ENCODE peak calls at places on chromosomes 11 and 22, in four cellular contexts. W, V, N and O are unnamed samples.

GRCh38 chr11:73856001-73856663 is 20.5 kb downstream of the COA4 start:
- DNase-seq in N (no peak), V (no peak), W (no peak), O (no peak)

GRCh38 chr11:15923169-15923568 is 433.2 kb downstream of the SOX6 start:
- DNase-seq in W (no peak), N (peak), V (no peak), O (no peak)

GRCh38 chr22:37148031-37148651 is 1.6 kb downstream of the IL2RB start:
- DNase-seq in V (no peak), N (no peak), W (peak), O (no peak)

GRCh38 chr22:37126383-37126782 is 16.9 kb upstream of the TMPRSS6 start:
- DNase-seq in N (no peak), V (no peak), W (peak), O (no peak)

GRCh38 chr22:23521442-23522113 is 58.5 kb downstream of the IGLL1 start:
- DNase-seq in W (peak), V (peak), N (peak), O (peak)

GRCh38 chr22:30866811-30867271 is 101.7 kb downstream of the MORC2 start:
- DNase-seq in W (no peak), N (no peak), V (peak), O (no peak)

GRCh38 chr11:70568504-70569172 is 170.3 kb downstream of the CTTN start:
- DNase-seq in V (no peak), W (no peak), N (peak), O (peak)

GRCh38 chr11:27545946-27546345 is 39.4 kb upstream of the LIN7C start:
- DNase-seq in V (no peak), N (no peak), W (no peak), O (no peak)

GRCh38 chr11:92843455-92843854 is 126.0 kb upstream of the MTNR1B start:
- DNase-seq in V (no peak), N (peak), W (no peak), O (no peak)

GRCh38 chr22:35587447-35587870 is 29.7 kb downstream of the MB start:
- DNase-seq in V (no peak), W (no peak), N (no peak), O (no peak)

GRCh38 chr11:36591433-36591832 is 2.9 kb upstream of the IFTAP start:
- DNase-seq in N (no peak), W (no peak), V (no peak), O (no peak)

GRCh38 chr22:30947163-30947820 is 21.3 kb downstream of the MORC2 start:
- DNase-seq in W (no peak), V (no peak), N (peak), O (peak)

GRCh38 chr22:39491696-39492095 is 10.4 kb upstream of the MIEF1 start:
- DNase-seq in W (no peak), N (no peak), V (no peak), O (no peak)

GRCh38 chr11:45087301-45087700 is 59.1 kb upstream of the PRDM11 start:
- DNase-seq in W (no peak), N (no peak), V (no peak), O (peak)

GRCh38 chr11:97732011-97732632 is 1288.6 kb upstream of the CNTN5 start:
- DNase-seq in N (peak), W (no peak), V (no peak), O (no peak)

GRCh38 chr11:77065878-77066228 is 918 bp upstream of the CAPN5 start:
- DNase-seq in N (no peak), W (no peak), V (no peak), O (no peak)

GRCh38 chr11:133911169-133911568 is 45.6 kb downstream of the IGSF9B start:
- DNase-seq in V (no peak), N (no peak), W (no peak), O (no peak)

GRCh38 chr11:123211981-123212380 is 16.9 kb upstream of the CLMP start:
- DNase-seq in W (no peak), V (no peak), N (no peak), O (no peak)

GRCh38 chr11:66607126-66607834 is 9.2 kb upstream of the RBM14 start:
- DNase-seq in N (peak), W (no peak), V (no peak), O (no peak)

GRCh38 chr11:68328374-68329091 is 16.1 kb downstream of the LRP5 start:
- DNase-seq in W (no peak), N (peak), V (no peak), O (no peak)

GRCh38 chr11:11389238-11389637 is 36.2 kb upstream of the CSNK2A3 start:
- DNase-seq in N (no peak), V (no peak), W (no peak), O (no peak)

GRCh38 chr22:23833017-23833795 is 5.6 kb downstream of the DERL3 start:
- DNase-seq in W (no peak), V (no peak), N (no peak), O (no peak)

GRCh38 chr22:17086750-17087149 is 1.9 kb downstream of the IL17RA start:
- DNase-seq in V (no peak), N (no peak), W (no peak), O (no peak)

GRCh38 chr22:17084554-17085276 is at the start of gene IL17RA:
- DNase-seq in V (peak), W (peak), N (peak), O (peak)

GRCh38 chr22:17086301-17086700 is 1.5 kb downstream of the IL17RA start:
- DNase-seq in N (no peak), V (no peak), W (no peak), O (no peak)

GRCh38 chr22:17085277-17086091 is 684 bp downstream of the IL17RA start:
- DNase-seq in V (no peak), N (peak), W (no peak), O (peak)

DNA sequence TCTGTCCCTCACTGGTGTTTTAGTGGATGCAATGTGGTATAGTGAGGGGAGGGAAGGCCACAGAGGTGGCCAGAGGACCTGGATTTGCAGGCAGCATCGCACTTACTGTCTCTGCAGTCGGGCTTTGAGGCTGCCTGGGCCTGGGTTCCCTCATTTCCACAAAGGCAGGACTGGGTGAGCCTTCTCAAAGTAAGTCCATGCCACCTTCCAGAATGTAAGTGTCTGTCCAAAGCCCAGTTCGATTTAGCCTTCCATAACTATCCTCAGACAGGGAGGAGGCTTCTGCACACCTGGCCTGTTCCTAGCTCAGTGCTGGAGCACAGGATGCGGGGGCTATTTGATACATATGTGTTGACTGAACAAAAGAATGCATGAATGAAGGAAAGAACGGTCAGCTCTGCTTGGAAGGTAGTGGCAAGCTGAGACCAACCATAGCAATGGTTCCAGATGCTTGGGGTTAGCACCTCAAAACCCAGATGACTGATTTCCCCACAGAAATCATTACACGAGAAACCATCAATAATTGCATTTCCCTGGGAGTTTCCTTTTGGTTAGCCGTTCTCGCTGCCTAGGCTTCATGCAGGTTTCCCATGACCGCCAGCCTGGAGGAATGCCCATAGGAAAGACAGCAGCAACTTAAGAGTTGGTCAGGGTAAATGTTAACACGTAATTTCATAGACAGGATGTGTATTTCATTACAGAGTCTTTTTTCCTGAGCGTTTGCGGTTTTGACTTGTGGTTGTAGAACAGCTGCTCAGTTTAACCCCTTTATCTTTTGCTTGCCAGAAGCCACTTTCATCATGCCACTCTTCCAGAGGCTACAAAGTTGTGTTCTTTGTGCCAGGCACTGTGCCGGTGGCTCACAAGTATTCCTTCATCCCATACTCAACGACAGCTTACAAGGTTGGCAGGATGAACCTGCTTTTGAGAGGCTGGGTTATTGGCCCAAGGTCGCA is 2.7 kb downstream of the IL17RA start:
- DNase-seq in N (no peak), W (no peak), V (no peak), O (no peak)
- TF ChIP-seq CTCF in N (no peak), W (no peak), V (no peak), O (no peak)

GRCh38 chr11:115745545-115746265 is 241.5 kb upstream of the CADM1 start:
- DNase-seq in N (no peak), W (no peak), V (no peak), O (peak)
- TF ChIP-seq CTCF in N (no peak), W (no peak), V (no peak), O (peak)

GRCh38 chr22:45969801-45970464 is 7.0 kb downstream of the WNT7B start:
- DNase-seq in W (no peak), V (no peak), N (no peak), O (no peak)

GRCh38 chr22:45968003-45968650 is 8.8 kb downstream of the WNT7B start:
- DNase-seq in N (no peak), W (no peak), V (no peak), O (no peak)

GRCh38 chr22:45970709-45971388 is 6.1 kb downstream of the WNT7B start:
- DNase-seq in W (no peak), N (no peak), V (no peak), O (no peak)

GRCh38 chr22:45968751-45969413 is 8.1 kb downstream of the WNT7B start:
- DNase-seq in N (peak), W (no peak), V (peak), O (no peak)

GRCh38 chr22:45969414-45969799 is 7.6 kb downstream of the WNT7B start:
- DNase-seq in W (no peak), V (no peak), N (no peak), O (no peak)
- TF ChIP-seq CTCF in W (no peak), V (no peak), N (peak), O (no peak)

DNA sequence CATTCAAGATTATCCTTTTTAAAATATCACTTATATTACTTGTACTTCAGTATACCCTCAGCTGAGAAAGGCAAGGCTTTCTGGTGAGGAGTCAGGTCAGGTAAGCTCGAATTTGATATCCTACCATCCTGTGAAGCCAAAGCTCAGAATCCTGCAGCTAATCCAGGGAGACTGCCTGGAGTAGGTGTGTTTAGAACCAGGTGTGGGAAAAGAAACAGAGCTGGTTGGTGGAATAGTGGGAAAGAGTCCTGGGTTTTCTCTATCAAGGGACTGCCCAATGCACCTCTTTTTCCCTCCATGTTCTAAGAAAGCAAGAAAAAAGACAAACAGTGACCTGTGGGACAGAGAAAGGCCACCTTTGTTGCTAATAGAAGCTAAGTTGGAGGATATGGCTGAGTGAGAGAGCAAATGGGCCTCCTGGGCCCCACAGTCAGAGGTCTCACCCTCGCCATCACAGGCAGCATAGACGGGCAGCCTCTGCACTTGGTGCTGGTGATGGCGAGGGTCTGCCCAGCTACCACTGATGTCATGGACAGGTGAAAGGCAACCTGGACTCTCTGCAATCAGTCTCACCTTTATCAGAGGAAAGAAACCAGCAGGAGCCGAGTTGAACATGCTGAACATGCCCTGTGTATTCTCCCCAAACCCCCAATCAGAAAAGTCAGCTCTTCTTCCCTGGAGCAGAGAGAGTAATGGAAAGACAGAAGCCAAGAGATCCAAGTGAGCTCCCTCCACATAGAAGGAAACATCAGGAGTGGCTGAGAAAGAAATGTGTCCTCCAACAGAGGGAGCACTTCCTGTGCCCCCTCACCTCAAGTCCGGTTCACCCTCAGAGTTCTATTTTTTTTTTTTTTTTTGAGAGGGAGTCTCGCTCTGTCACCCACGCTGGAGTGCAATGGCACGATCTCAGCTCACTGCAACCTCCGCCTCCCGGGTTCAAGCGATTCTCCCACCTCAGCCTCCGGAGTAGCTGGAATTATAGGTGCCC is 491.3 kb downstream of the BUD13 start:
- DNase-seq in N (no peak), W (no peak), V (no peak), O (no peak)
- TF ChIP-seq CTCF in N (no peak), W (no peak), V (no peak), O (peak)

GRCh38 chr11:64436025-64436424 is 77.1 kb downstream of the RPS6KA4 start:
- DNase-seq in N (peak), W (no peak), V (no peak), O (no peak)
- TF ChIP-seq CTCF in N (no peak), W (no peak), V (no peak), O (no peak)

GRCh38 chr11:111925953-111926352 is 7.2 kb downstream of the C11orf52 start:
- DNase-seq in V (no peak), N (no peak), W (no peak), O (no peak)

GRCh38 chr11:111923951-111924350 is 5.2 kb downstream of the C11orf52 start:
- DNase-seq in N (no peak), V (no peak), W (no peak), O (no peak)

GRCh38 chr11:111923351-111923788 is 4.7 kb downstream of the C11orf52 start:
- DNase-seq in N (no peak), V (no peak), W (no peak), O (no peak)

GRCh38 chr11:111930472-111930871 is 6.7 kb upstream of the DIXDC1 start:
- DNase-seq in N (no peak), W (no peak), V (no peak), O (no peak)

DNA sequence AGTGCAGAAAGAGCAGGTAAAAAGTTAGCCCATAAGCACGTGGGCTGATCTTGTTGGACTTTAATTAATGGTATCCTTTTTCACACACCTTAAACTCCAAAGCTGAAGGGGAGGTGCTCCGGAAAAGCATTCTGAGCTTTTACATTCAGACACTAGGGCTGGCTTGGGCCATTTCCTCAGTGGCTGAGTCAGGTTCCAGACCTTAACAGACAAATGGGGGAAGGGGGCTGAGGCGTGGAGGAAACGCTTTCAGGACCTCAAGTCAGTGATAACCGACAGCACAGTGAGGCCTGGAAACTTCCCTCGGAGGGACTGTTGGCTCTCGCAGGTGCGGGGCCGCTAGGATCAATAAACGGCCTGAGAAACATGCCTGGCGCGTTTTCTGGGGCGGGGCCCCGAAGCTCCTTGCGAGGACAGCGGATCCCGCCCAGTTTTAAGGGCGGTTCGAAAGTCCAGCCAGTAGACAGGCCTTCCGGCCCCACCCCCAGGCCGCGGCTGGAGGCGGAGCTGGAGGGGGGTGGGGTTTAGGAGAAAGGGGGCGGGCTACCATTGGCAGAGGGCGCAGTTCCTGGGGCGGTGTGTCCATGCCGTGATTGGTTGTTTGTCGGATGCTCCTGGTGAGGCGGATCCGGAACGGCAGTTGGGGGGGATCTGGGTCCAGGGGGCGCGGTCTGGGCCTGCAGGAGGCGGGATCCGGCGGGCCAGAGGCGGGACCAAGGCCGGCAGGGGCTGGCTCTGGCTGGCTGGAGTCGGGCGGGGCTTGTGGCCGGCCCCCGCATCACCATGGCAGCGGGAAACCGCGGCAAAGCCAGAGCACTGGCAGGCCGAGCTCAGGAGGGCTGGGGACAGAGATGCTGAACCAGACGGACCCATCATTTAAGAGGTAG is 8.0 kb downstream of the C11orf52 start:
- DNase-seq in W (peak), V (peak), N (peak), O (peak)
- TF ChIP-seq CTCF in W (no peak), V (no peak), N (no peak), O (no peak)